ENCODE peak calls at places on chromosome 5, in six cellular contexts. One of them, this sample, is unnamed.

GRCh38 chr5:11524188-11524587 is 380.1 kb downstream of the CTNND2 start:
- DNase-seq in H1: no peak
- DNase-seq in H9: no peak
- DNase-seq in IMR-90: no peak
- DNase-seq in neuronal stem cell: peak
- DNase-seq in mesendoderm: peak
- DNase-seq in this sample: no peak

GRCh38 chr5:95280692-95281091 is 4.2 kb downstream of the MCTP1 start:
- DNase-seq in H9: no peak
- DNase-seq in IMR-90: no peak
- DNase-seq in mesendoderm: no peak
- DNase-seq in H1: no peak
- DNase-seq in neuronal stem cell: no peak
- DNase-seq in this sample: no peak

GRCh38 chr5:31412324-31412723 is 119.6 kb downstream of the DROSHA start:
- DNase-seq in neuronal stem cell: no peak
- DNase-seq in H1: no peak
- DNase-seq in H9: no peak
- DNase-seq in mesendoderm: no peak
- DNase-seq in IMR-90: no peak
- DNase-seq in this sample: no peak

GRCh38 chr5:111280282-111280901 is 56.2 kb downstream of the CAMK4 start:
- DNase-seq in H1: no peak
- DNase-seq in H9: no peak
- DNase-seq in IMR-90: no peak
- DNase-seq in mesendoderm: no peak
- DNase-seq in neuronal stem cell: no peak
- DNase-seq in this sample: no peak

GRCh38 chr5:8517461-8517860 is 648.5 kb downstream of the MTRR start:
- DNase-seq in IMR-90: peak
- DNase-seq in mesendoderm: peak
- DNase-seq in neuronal stem cell: no peak
- DNase-seq in H9: no peak
- DNase-seq in H1: no peak
- DNase-seq in this sample: peak

GRCh38 chr5:14476791-14477435 is 104.7 kb upstream of the OTULINL start:
- DNase-seq in mesendoderm: no peak
- DNase-seq in neuronal stem cell: no peak
- DNase-seq in H1: no peak
- DNase-seq in IMR-90: peak
- DNase-seq in H9: no peak
- DNase-seq in this sample: peak

GRCh38 chr5:158212915-158213314 is 354.0 kb upstream of the CLINT1 start:
- DNase-seq in H1: no peak
- DNase-seq in neuronal stem cell: no peak
- DNase-seq in H9: peak
- DNase-seq in mesendoderm: peak
- DNase-seq in IMR-90: peak
- DNase-seq in this sample: no peak

GRCh38 chr5:95221234-95221633 is 63.7 kb downstream of the MCTP1 start:
- DNase-seq in H1: no peak
- DNase-seq in mesendoderm: no peak
- DNase-seq in H9: no peak
- DNase-seq in IMR-90: no peak
- DNase-seq in neuronal stem cell: no peak
- DNase-seq in this sample: no peak

GRCh38 chr5:12384005-12384404 is 479.8 kb upstream of the CTNND2 start:
- DNase-seq in mesendoderm: no peak
- DNase-seq in neuronal stem cell: no peak
- DNase-seq in H9: no peak
- DNase-seq in IMR-90: no peak
- DNase-seq in H1: no peak
- DNase-seq in this sample: no peak

GRCh38 chr5:149762958-149763630 is 33.0 kb downstream of the PPARGC1B start:
- DNase-seq in mesendoderm: no peak
- DNase-seq in neuronal stem cell: no peak
- DNase-seq in IMR-90: no peak
- DNase-seq in H1: no peak
- DNase-seq in H9: no peak
- DNase-seq in this sample: no peak

GRCh38 chr5:19960451-19960850 is 27.5 kb downstream of the CDH18 start:
- DNase-seq in neuronal stem cell: no peak
- DNase-seq in mesendoderm: no peak
- DNase-seq in IMR-90: no peak
- DNase-seq in H9: no peak
- DNase-seq in H1: no peak
- DNase-seq in this sample: no peak

GRCh38 chr5:8840237-8840636 is 705.6 kb downstream of the SEMA5A start:
- DNase-seq in neuronal stem cell: no peak
- DNase-seq in mesendoderm: peak
- DNase-seq in H9: peak
- DNase-seq in IMR-90: no peak
- DNase-seq in H1: peak
- DNase-seq in this sample: no peak

GRCh38 chr5:40037703-40038102 is 612.9 kb upstream of the DAB2 start:
- DNase-seq in mesendoderm: no peak
- DNase-seq in neuronal stem cell: no peak
- DNase-seq in IMR-90: no peak
- DNase-seq in H1: no peak
- DNase-seq in H9: no peak
- DNase-seq in this sample: no peak

GRCh38 chr5:132396589-132397001 is 27.1 kb downstream of the SLC22A5 start:
- DNase-seq in mesendoderm: peak
- DNase-seq in H1: no peak
- DNase-seq in H9: no peak
- DNase-seq in neuronal stem cell: no peak
- DNase-seq in IMR-90: no peak
- DNase-seq in this sample: no peak

GRCh38 chr5:107290780-107291398 is 379.8 kb downstream of the EFNA5 start:
- DNase-seq in H1: no peak
- DNase-seq in mesendoderm: no peak
- DNase-seq in H9: no peak
- DNase-seq in IMR-90: no peak
- DNase-seq in neuronal stem cell: no peak
- DNase-seq in this sample: no peak

GRCh38 chr5:108975697-108976096 is 228.0 kb downstream of the FER start:
- DNase-seq in neuronal stem cell: no peak
- DNase-seq in H1: no peak
- DNase-seq in H9: no peak
- DNase-seq in mesendoderm: no peak
- DNase-seq in IMR-90: no peak
- DNase-seq in this sample: no peak

GRCh38 chr5:142929602-142930001 is 159.4 kb downstream of the ARHGAP26 start:
- DNase-seq in H1: no peak
- DNase-seq in neuronal stem cell: no peak
- DNase-seq in mesendoderm: no peak
- DNase-seq in H9: no peak
- DNase-seq in IMR-90: no peak
- DNase-seq in this sample: no peak

GRCh38 chr5:140801494-140801841 is 611 bp downstream of the PCDHA3 start:
- DNase-seq in mesendoderm: no peak
- DNase-seq in IMR-90: no peak
- DNase-seq in H1: no peak
- DNase-seq in H9: no peak
- DNase-seq in neuronal stem cell: no peak
- DNase-seq in this sample: no peak

GRCh38 chr5:143770430-143770829 is 41.5 kb upstream of the HMHB1 start:
- DNase-seq in H1: no peak
- DNase-seq in IMR-90: no peak
- DNase-seq in H9: no peak
- DNase-seq in mesendoderm: peak
- DNase-seq in neuronal stem cell: no peak
- DNase-seq in this sample: no peak

GRCh38 chr5:56506586-56506985 is 273.5 kb upstream of the ANKRD55 start:
- DNase-seq in neuronal stem cell: no peak
- DNase-seq in IMR-90: peak
- DNase-seq in mesendoderm: peak
- DNase-seq in H9: no peak
- DNase-seq in H1: no peak
- DNase-seq in this sample: peak

GRCh38 chr5:112594060-112594850 is 143.4 kb upstream of the APC start:
- DNase-seq in H9: no peak
- DNase-seq in H1: no peak
- DNase-seq in IMR-90: no peak
- DNase-seq in mesendoderm: no peak
- DNase-seq in neuronal stem cell: no peak
- DNase-seq in this sample: no peak

GRCh38 chr5:124806026-124806856 is 59.8 kb upstream of the ZNF608 start:
- DNase-seq in mesendoderm: peak
- DNase-seq in H9: peak
- DNase-seq in neuronal stem cell: peak
- DNase-seq in IMR-90: peak
- DNase-seq in H1: peak
- DNase-seq in this sample: peak

GRCh38 chr5:478355-478981 is 35.5 kb downstream of the EXOC3 start:
- DNase-seq in IMR-90: no peak
- DNase-seq in H1: no peak
- DNase-seq in mesendoderm: no peak
- DNase-seq in neuronal stem cell: no peak
- DNase-seq in H9: no peak
- DNase-seq in this sample: no peak

GRCh38 chr5:138596105-138596987 is 21.1 kb upstream of the HSPA9 start:
- DNase-seq in IMR-90: no peak
- DNase-seq in H1: no peak
- DNase-seq in mesendoderm: no peak
- DNase-seq in H9: no peak
- DNase-seq in neuronal stem cell: no peak
- DNase-seq in this sample: no peak

GRCh38 chr5:40991168-40991980 is 79.8 kb downstream of the MROH2B start:
- DNase-seq in mesendoderm: no peak
- DNase-seq in H1: no peak
- DNase-seq in H9: no peak
- DNase-seq in neuronal stem cell: no peak
- DNase-seq in IMR-90: peak
- DNase-seq in this sample: peak

GRCh38 chr5:136906545-136906944 is 541.2 kb upstream of the TRPC7 start:
- DNase-seq in H1: no peak
- DNase-seq in neuronal stem cell: no peak
- DNase-seq in mesendoderm: peak
- DNase-seq in H9: no peak
- DNase-seq in IMR-90: no peak
- DNase-seq in this sample: no peak
- H3K4ac ChIP-seq in H1: no peak
- H3K4ac ChIP-seq in neuronal stem cell: no peak
- H3K4ac ChIP-seq in mesendoderm: no peak
- H3K4ac ChIP-seq in H9: no peak
- H3K4ac ChIP-seq in IMR-90: no peak
- H3K4ac ChIP-seq in this sample: no peak

GRCh38 chr5:146440870-146441495 is 6.2 kb upstream of the TCERG1 start:
- DNase-seq in neuronal stem cell: no peak
- DNase-seq in H9: no peak
- DNase-seq in IMR-90: no peak
- DNase-seq in H1: no peak
- DNase-seq in mesendoderm: peak
- DNase-seq in this sample: no peak

GRCh38 chr5:146441896-146442295 is 5.2 kb upstream of the TCERG1 start:
- DNase-seq in neuronal stem cell: no peak
- DNase-seq in IMR-90: peak
- DNase-seq in H9: no peak
- DNase-seq in H1: no peak
- DNase-seq in mesendoderm: no peak
- DNase-seq in this sample: no peak

DNA sequence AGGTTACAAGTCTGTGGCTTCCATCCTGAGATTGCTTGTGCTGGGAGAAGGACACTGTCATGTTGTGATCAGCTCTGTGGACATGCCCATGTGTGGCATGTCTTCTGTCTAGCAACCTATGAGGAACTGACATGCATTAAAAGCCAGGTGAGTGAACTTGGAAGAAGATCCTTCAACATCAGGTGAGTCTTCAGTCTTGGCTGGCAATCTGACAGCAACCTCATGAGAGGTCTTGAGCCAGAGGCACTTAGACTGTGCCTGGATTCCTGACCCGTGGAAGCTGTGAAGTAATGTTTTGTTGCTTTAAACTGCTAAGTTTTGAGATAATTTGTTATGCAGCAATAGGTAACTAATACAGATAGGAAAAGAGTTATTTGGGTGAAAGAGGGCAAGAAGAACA is 6.8 kb upstream of the TCERG1 start:
- DNase-seq in IMR-90: no peak
- DNase-seq in H9: no peak
- DNase-seq in neuronal stem cell: no peak
- DNase-seq in mesendoderm: no peak
- DNase-seq in H1: no peak
- DNase-seq in this sample: no peak
- H2BK15ac ChIP-seq in IMR-90: no peak
- H2BK15ac ChIP-seq in H9: no peak
- H2BK15ac ChIP-seq in neuronal stem cell: no peak
- H2BK15ac ChIP-seq in mesendoderm: no peak
- H2BK15ac ChIP-seq in H1: no peak
- H2BK15ac ChIP-seq in this sample: no peak

GRCh38 chr5:97489010-97489840 is 306.2 kb upstream of the RIOK2 start:
- DNase-seq in IMR-90: no peak
- DNase-seq in H1: no peak
- DNase-seq in H9: no peak
- DNase-seq in neuronal stem cell: no peak
- DNase-seq in mesendoderm: no peak
- DNase-seq in this sample: no peak
- H3K4ac ChIP-seq in IMR-90: no peak
- H3K4ac ChIP-seq in H1: no peak
- H3K4ac ChIP-seq in H9: no peak
- H3K4ac ChIP-seq in neuronal stem cell: no peak
- H3K4ac ChIP-seq in mesendoderm: no peak
- H3K4ac ChIP-seq in this sample: no peak

GRCh38 chr5:175652741-175653663 is 4.9 kb upstream of the HRH2 start:
- DNase-seq in mesendoderm: no peak
- DNase-seq in H9: no peak
- DNase-seq in H1: no peak
- DNase-seq in IMR-90: no peak
- DNase-seq in neuronal stem cell: no peak
- DNase-seq in this sample: no peak

GRCh38 chr5:175655411-175655810 is 2.5 kb upstream of the HRH2 start:
- DNase-seq in H1: no peak
- DNase-seq in neuronal stem cell: no peak
- DNase-seq in IMR-90: no peak
- DNase-seq in H9: no peak
- DNase-seq in mesendoderm: no peak
- DNase-seq in this sample: no peak

GRCh38 chr5:175654346-175654745 is 3.5 kb upstream of the HRH2 start:
- DNase-seq in mesendoderm: no peak
- DNase-seq in IMR-90: no peak
- DNase-seq in neuronal stem cell: no peak
- DNase-seq in H9: no peak
- DNase-seq in H1: no peak
- DNase-seq in this sample: no peak

GRCh38 chr5:175654807-175655206 is 3.1 kb upstream of the HRH2 start:
- DNase-seq in H1: no peak
- DNase-seq in H9: no peak
- DNase-seq in neuronal stem cell: no peak
- DNase-seq in mesendoderm: no peak
- DNase-seq in IMR-90: no peak
- DNase-seq in this sample: no peak

DNA sequence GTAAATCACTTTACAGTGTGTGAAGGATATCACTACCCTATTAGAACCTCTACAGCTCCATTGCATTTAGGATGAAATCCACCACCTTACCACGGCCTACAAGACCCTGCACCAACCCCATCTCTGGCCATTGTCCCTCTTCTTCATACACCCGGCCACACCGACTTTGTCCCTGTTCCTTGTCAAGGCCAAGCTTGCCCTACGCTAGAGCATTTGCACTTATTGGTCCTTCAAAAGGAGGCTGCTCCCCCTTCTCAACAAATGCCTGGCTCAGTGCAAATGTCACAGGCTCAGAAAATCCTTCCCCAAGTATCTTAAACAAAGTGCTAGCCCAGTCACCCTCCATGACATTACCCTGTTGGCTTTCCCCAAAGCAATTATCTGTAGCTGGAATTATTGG is 4.1 kb upstream of the HRH2 start:
- DNase-seq in neuronal stem cell: no peak
- DNase-seq in H1: no peak
- DNase-seq in IMR-90: no peak
- DNase-seq in mesendoderm: no peak
- DNase-seq in H9: no peak
- DNase-seq in this sample: no peak
- H2BK15ac ChIP-seq in neuronal stem cell: no peak
- H2BK15ac ChIP-seq in H1: no peak
- H2BK15ac ChIP-seq in IMR-90: no peak
- H2BK15ac ChIP-seq in mesendoderm: no peak
- H2BK15ac ChIP-seq in H9: no peak
- H2BK15ac ChIP-seq in this sample: no peak

This sample was measured in mesenchymal stem cell.